ENCODE peak calls at places on chromosomes 3 and 15, in seven cellular contexts. F, Z, D, I, P, A and X are unnamed samples.

GRCh38 chr3:72171946-72172345 is 387.0 kb upstream of the PROK2 start:
- DNase-seq in F (no peak), Z (no peak), D (peak), I (peak), P (no peak), A (no peak), X (no peak)

GRCh38 chr3:140296796-140297352 is 361.9 kb downstream of the CLSTN2 start:
- DNase-seq in F (no peak), Z (no peak), D (peak), I (no peak), P (no peak), A (no peak), X (no peak)

GRCh38 chr3:68893600-68894239 is 38.6 kb downstream of the TAFA4 start:
- DNase-seq in F (peak), Z (no peak), D (no peak), I (no peak), P (no peak), A (peak), X (no peak)

GRCh38 chr3:143375698-143376097 is 256.1 kb downstream of the CHST2 start:
- DNase-seq in F (no peak), Z (no peak), D (no peak), I (no peak), P (no peak), A (no peak), X (no peak)

GRCh38 chr3:42189071-42189470 is 76.9 kb downstream of the CCK start:
- DNase-seq in F (no peak), Z (no peak), D (no peak), I (no peak), P (no peak), A (no peak), X (no peak)

GRCh38 chr3:64867204-64867603 is 179.4 kb upstream of the ADAMTS9 start:
- DNase-seq in F (no peak), Z (no peak), D (no peak), I (no peak), P (no peak), A (no peak), X (no peak)

GRCh38 chr3:152656207-152657001 is 178.5 kb upstream of the P2RY1 start:
- DNase-seq in F (no peak), Z (no peak), D (peak), I (no peak), P (no peak), A (no peak), X (no peak)

GRCh38 chr3:143135150-143135549 is 15.6 kb downstream of the CHST2 start:
- DNase-seq in F (peak), Z (no peak), D (no peak), I (no peak), P (no peak), A (peak), X (peak)

GRCh38 chr3:123344941-123345594 is 103.8 kb downstream of the ADCY5 start:
- DNase-seq in F (no peak), Z (no peak), D (no peak), I (no peak), P (peak), A (no peak), X (no peak)

GRCh38 chr3:33134026-33134625 is 20.3 kb downstream of the CRTAP start:
- DNase-seq in F (peak), Z (no peak), D (no peak), I (no peak), P (no peak), A (no peak), X (no peak)

GRCh38 chr3:65936908-65937638 is 101.6 kb downstream of the MAGI1 start:
- DNase-seq in F (no peak), Z (no peak), D (no peak), I (peak), P (no peak), A (no peak), X (no peak)

GRCh38 chr15:46815765-46816164 is 901.5 kb upstream of the SEMA6D start:
- DNase-seq in F (no peak), Z (no peak), D (peak), I (no peak), P (no peak), A (no peak), X (no peak)

GRCh38 chr15:67613708-67614107 is 71.2 kb downstream of the MAP2K5 start:
- DNase-seq in F (no peak), Z (no peak), D (no peak), I (no peak), P (no peak), A (no peak), X (peak)

GRCh38 chr3:127721536-127721935 is 48.8 kb downstream of the ABTB1 start:
- DNase-seq in F (no peak), Z (no peak), D (no peak), I (no peak), P (peak), A (no peak), X (no peak)

GRCh38 chr3:55157736-55158135 is 229.9 kb upstream of the LRTM1 start:
- DNase-seq in F (peak), Z (no peak), D (no peak), I (no peak), P (no peak), A (no peak), X (no peak)

GRCh38 chr3:129000742-129001100 is 383 bp upstream of the EFCC1 start:
- DNase-seq in F (no peak), Z (no peak), D (no peak), I (no peak), P (no peak), A (no peak), X (no peak)

GRCh38 chr3:129001817-129002572 is 891 bp downstream of the EFCC1 start:
- DNase-seq in F (no peak), Z (no peak), D (no peak), I (no peak), P (no peak), A (peak), X (no peak)

GRCh38 chr3:129002573-129003569 is 1.8 kb downstream of the EFCC1 start:
- DNase-seq in F (no peak), Z (no peak), D (no peak), I (no peak), P (no peak), A (no peak), X (no peak)

GRCh38 chr3:128999104-128999503 is 2.0 kb upstream of the EFCC1 start:
- DNase-seq in F (no peak), Z (no peak), D (no peak), I (no peak), P (no peak), A (no peak), X (no peak)

GRCh38 chr3:129001101-129001816 is at the start of gene EFCC1:
- DNase-seq in F (no peak), Z (no peak), D (peak), I (peak), P (no peak), A (no peak), X (no peak)
- TF ChIP-seq POLR2A in F (no peak), Z (no peak), D (no peak), I (peak), P (no peak), A (no peak), X (no peak)

DNA sequence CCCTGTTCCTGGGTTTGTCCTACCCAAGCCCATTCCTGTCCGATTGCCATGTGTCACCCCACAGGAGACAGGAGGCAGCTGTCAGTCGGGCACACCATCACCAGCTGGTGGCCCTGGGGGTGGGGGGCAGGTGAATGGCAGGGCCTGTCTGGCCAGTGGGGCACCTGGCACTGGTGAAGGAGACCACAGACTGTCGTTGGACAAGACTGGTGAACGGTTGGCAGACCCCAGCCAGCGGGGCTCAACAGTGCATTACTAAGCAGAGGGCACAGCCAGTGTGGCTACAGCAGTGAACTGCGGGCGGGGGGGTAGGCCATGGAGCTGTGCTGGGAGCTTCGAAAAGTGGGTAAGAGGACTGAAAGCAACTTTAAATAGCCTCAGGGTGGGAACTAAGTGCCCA is 2.1 kb downstream of the SEMA7A start:
- DNase-seq in F (no peak), Z (no peak), D (peak), I (no peak), P (no peak), A (no peak), X (no peak)
- TF ChIP-seq POLR2A in F (no peak), Z (no peak), D (no peak), I (no peak), P (no peak), A (no peak), X (no peak)

GRCh38 chr3:129441215-129441614 is 1.2 kb downstream of the IFT122 start:
- DNase-seq in F (no peak), Z (no peak), D (no peak), I (no peak), P (no peak), A (no peak), X (no peak)

GRCh38 chr3:129439381-129439816 is 349 bp downstream of the MBD4 start:
- DNase-seq in F (no peak), Z (no peak), D (peak), I (peak), P (peak), A (peak), X (peak)

GRCh38 chr3:129440648-129441190 is 695 bp downstream of the IFT122 start:
- DNase-seq in F (no peak), Z (no peak), D (no peak), I (no peak), P (no peak), A (no peak), X (no peak)

GRCh38 chr3:129441782-129442181 is 1.8 kb downstream of the IFT122 start:
- DNase-seq in F (peak), Z (no peak), D (peak), I (no peak), P (no peak), A (no peak), X (no peak)

DNA sequence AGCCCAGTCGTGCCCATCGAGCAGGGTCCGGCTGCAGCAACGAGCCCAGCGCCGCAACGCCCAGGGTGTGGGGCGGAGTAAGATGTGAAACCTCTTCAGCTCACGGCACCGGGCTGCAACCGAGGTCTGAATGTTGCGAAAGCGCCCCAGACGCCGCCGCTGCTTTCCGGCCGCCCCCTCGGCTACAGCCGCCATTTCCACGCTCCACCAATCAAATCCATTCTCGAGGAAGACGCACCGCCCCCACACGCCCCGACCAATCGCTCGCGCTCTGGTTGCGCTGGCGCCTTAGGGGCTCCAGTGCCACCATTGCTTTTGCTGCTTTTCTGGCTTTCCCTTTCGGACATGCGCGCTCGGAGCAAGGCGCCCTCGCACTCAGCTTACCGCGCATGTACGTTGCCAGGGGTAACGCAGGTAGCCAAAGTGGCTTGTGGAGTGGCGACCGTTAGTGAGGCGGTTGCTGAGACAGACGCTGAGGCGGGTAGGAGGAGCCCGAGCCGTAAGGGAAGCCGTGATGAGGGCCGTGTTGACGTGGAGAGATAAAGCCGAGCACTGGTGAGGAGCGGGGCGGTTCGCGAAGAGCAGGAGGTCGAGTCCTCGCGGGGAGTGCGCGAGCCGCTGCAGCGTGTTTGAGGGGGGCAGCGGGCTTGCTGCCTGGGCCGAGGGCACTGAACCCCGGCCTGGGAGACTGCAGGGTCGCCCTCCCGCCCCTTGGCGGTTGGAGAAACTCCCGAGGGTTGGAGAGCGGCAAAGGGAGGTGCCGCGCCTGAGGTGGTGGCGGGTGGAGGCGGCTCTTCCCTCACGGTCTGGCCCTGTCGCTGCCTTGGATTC is at the start of the genes IFT122 and MBD4:
- DNase-seq in F (peak), Z (peak), D (peak), I (peak), P (peak), A (peak), X (peak)
- TF ChIP-seq POLR2A in F (peak), Z (peak), D (peak), I (peak), P (no peak), A (peak), X (peak)

GRCh38 chr3:125519678-125520562 is at the start of gene SNX4:
- DNase-seq in F (peak), Z (peak), D (peak), I (peak), P (peak), A (peak), X (peak)
- TF ChIP-seq POLR2A in F (peak), Z (peak), D (no peak), I (peak), P (no peak), A (peak), X (peak)

GRCh38 chr3:50358355-50358926 is 880 bp downstream of the TMEM115 start:
- DNase-seq in F (no peak), Z (no peak), D (no peak), I (no peak), P (peak), A (no peak), X (no peak)

GRCh38 chr3:50355829-50356552 is 3.3 kb downstream of the TMEM115 start:
- DNase-seq in F (no peak), Z (no peak), D (no peak), I (no peak), P (no peak), A (no peak), X (no peak)

GRCh38 chr3:50356553-50356952 is 2.8 kb downstream of the TMEM115 start:
- DNase-seq in F (no peak), Z (no peak), D (no peak), I (no peak), P (no peak), A (no peak), X (no peak)

GRCh38 chr3:50359760-50360110 is 414 bp upstream of the TMEM115 start:
- DNase-seq in F (no peak), Z (no peak), D (no peak), I (no peak), P (no peak), A (no peak), X (no peak)

DNA sequence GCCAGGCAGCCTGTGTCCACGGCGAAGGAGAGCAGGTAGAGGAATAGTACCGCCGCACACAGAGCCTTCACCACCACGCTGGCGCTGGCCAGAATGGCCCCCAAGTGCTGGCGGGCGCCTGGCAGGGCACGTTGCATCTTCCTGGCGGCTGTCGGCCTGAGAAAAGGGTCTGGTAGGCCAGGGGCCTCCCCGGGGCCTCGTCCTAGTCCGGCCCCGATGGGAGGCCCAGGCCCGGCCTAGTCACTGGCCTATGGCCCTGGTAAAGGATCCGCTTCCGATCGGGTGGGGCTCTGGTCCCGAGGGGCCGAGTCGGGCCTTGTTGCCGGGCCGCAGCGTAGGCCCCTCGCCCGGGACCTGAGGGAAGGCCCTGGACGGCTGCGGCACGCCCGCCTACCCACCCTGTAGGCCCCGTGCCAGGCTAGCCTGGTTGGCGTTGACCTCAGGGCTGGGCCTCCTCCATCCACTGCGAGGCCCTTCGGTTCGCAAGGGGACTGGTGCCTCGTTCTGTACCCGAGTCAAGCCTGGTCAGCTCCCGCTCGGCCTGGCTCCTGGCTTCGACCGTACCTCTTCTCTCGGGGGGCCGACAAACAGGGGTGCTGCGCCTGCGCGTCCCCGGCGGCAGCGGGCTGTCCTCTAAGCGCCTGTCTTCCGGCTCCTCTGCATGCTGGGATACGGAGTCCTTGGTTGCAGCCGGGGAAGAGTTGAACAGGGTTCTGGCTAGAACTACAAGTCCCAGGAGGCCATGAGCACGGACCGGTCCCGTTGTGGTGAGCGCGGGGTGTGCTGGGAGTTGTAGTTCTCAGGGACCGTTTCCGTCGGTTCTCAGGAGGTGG is at the start of gene TMEM115:
- DNase-seq in F (peak), Z (peak), D (peak), I (peak), P (peak), A (peak), X (peak)
- TF ChIP-seq POLR2A in F (peak), Z (no peak), D (no peak), I (peak), P (no peak), A (peak), X (peak)